ENCODE peak calls at places on chromosomes 2 and 18, in seven cellular contexts. B is BJ, W is vagina, T is chondrocyte, M is osteocyte, A is HFF-Myc, D is WERI-Rb-1. C is an unnamed sample.

GRCh38 chr18:13392029-13392750 is 173.6 kb downstream of the LDLRAD4 start:
- DNase-seq in B (no peak), W (no peak), T (peak), M (peak), A (no peak), D (no peak), C (no peak)

GRCh38 chr2:120830096-120830830 is 94.6 kb downstream of the GLI2 start:
- DNase-seq in B (no peak), W (no peak), T (peak), M (no peak), A (no peak), D (no peak), C (no peak)

GRCh38 chr2:17539596-17539992 is 902 bp upstream of the VSNL1 start:
- DNase-seq in B (no peak), W (no peak), T (no peak), M (no peak), A (no peak), D (peak), C (no peak)

GRCh38 chr18:26470011-26470637 is 78.2 kb downstream of the KCTD1 start:
- DNase-seq in B (peak), W (no peak), T (no peak), M (no peak), A (peak), D (no peak), C (peak)

GRCh38 chr18:79939096-79939495 is 12.4 kb downstream of the SLC66A2 start:
- DNase-seq in B (no peak), W (no peak), T (no peak), M (no peak), A (no peak), D (no peak), C (no peak)

GRCh38 chr18:74498712-74499629 is 2.8 kb downstream of the CNDP2 start:
- DNase-seq in B (no peak), W (no peak), T (no peak), M (no peak), A (no peak), D (no peak), C (no peak)

GRCh38 chr18:48842259-48843061 is 108.3 kb downstream of the SMAD7 start:
- DNase-seq in B (no peak), W (no peak), T (peak), M (no peak), A (no peak), D (no peak), C (no peak)

GRCh38 chr2:148876190-148876588 is 1.2 kb downstream of the KIF5C start:
- DNase-seq in B (no peak), W (no peak), T (no peak), M (no peak), A (no peak), D (peak), C (no peak)

GRCh38 chr2:135916232-135916631 is 40.0 kb upstream of the MCM6 start:
- DNase-seq in B (no peak), W (no peak), T (no peak), M (no peak), A (no peak), D (no peak), C (peak)

GRCh38 chr2:226683196-226683595 is 116.4 kb downstream of the IRS1 start:
- DNase-seq in B (no peak), W (no peak), T (no peak), M (no peak), A (no peak), D (no peak), C (no peak)

GRCh38 chr18:35479911-35480586 is 17.7 kb downstream of the INO80C start:
- DNase-seq in B (no peak), W (no peak), T (no peak), M (no peak), A (no peak), D (no peak), C (no peak)

GRCh38 chr2:128370468-128371247 is 52.0 kb upstream of the HS6ST1 start:
- DNase-seq in B (no peak), W (no peak), T (peak), M (no peak), A (no peak), D (no peak), C (no peak)

DNA sequence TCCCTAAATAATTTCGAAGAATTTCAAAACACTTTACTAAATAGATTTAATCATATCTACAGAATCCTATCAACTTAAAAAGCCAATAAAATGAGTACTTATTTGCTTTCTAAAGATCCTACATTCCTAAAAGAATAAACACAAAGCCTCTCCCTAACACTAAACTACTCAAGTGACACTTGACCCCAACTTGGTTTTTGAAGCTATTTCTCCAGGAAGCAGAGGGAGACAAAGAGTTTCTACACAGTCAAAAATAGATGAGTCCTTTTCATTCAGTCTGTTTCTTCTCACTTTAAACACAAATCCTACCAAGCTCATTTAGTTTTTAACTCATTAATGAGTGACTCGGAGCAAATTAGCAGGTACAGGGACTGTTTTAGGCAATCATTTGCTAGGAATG is 2.1 kb downstream of the ATL2 start:
- DNase-seq in B (no peak), W (no peak), T (no peak), M (no peak), A (no peak), D (no peak), C (no peak)
- TF ChIP-seq CTCF in B (no peak), W (no peak), T (peak), M (peak), A (no peak), D (no peak), C (no peak)

GRCh38 chr2:241391892-241392665 is 36.0 kb downstream of the FARP2 start:
- DNase-seq in B (no peak), W (no peak), T (no peak), M (no peak), A (peak), D (peak), C (peak)
- TF ChIP-seq CTCF in B (peak), W (no peak), T (peak), M (peak), A (peak), D (peak), C (peak)

DNA sequence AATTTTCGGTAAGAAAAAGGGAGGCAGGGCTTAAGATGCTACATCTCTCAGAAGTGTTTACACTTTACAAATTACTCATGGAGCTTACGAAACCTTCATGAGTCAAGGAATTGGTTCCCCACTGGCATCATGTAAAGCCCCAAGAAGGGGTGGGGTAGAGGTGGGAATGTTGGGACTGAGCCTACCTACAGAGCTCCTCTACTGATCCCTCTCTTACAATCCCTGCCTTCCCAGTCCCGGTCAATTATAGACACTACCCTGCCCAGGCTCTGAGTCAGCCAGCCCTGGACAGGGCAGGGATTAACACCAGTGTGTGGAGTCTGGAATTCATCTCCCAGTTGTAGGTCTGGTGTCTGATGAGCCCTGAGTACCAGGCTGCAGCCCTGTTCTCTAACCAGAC is 248.9 kb downstream of the PAX3 start:
- DNase-seq in B (no peak), W (no peak), T (no peak), M (no peak), A (no peak), D (no peak), C (no peak)
- TF ChIP-seq CTCF in B (no peak), W (no peak), T (no peak), M (no peak), A (no peak), D (no peak), C (no peak)

DNA sequence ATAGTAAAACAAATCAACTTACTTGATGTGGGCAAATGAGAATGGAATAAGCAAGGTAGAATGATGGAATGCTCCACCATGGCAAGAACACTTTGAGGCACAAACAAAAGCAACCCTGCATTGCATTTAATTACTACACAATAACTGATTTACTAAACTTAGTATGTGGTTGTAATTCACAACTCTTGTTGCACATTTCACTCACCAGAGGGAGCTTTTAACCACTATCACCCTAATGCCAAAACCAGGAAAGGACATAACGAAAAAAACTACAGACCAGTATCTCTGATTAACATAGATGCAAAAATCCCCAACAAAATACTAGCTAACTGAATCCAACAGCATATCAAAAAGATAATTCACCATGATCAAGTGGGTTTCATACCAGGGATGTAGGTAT is 659.8 kb downstream of the CPS1 start:
- DNase-seq in B (no peak), W (no peak), T (no peak), M (no peak), A (no peak), D (no peak), C (no peak)
- TF ChIP-seq CTCF in B (no peak), W (no peak), T (peak), M (peak), A (no peak), D (no peak), C (no peak)

GRCh38 chr18:76937597-76937996 is 115.2 kb downstream of the ZNF236 start:
- DNase-seq in B (no peak), W (no peak), T (no peak), M (no peak), A (no peak), D (no peak), C (no peak)
- TF ChIP-seq CTCF in B (peak), W (no peak), T (peak), M (no peak), A (no peak), D (no peak), C (peak)

GRCh38 chr2:233384017-233384416 is 29.7 kb downstream of the DGKD start:
- DNase-seq in B (no peak), W (no peak), T (no peak), M (no peak), A (no peak), D (peak), C (no peak)
- TF ChIP-seq CTCF in B (no peak), W (no peak), T (peak), M (no peak), A (no peak), D (peak), C (no peak)

GRCh38 chr2:28398101-28398834 is 5.6 kb downstream of the FOSL2 start:
- DNase-seq in B (no peak), W (no peak), T (no peak), M (no peak), A (no peak), D (no peak), C (no peak)

GRCh38 chr2:28394997-28395333 is 2.3 kb downstream of the FOSL2 start:
- DNase-seq in B (no peak), W (no peak), T (no peak), M (no peak), A (no peak), D (no peak), C (no peak)

GRCh38 chr2:28395334-28396061 is 2.8 kb downstream of the FOSL2 start:
- DNase-seq in B (no peak), W (no peak), T (no peak), M (no peak), A (no peak), D (no peak), C (peak)

GRCh38 chr2:28399289-28399688 is 6.6 kb downstream of the FOSL2 start:
- DNase-seq in B (no peak), W (no peak), T (no peak), M (no peak), A (no peak), D (no peak), C (no peak)

GRCh38 chr2:28397043-28397381 is 4.4 kb downstream of the FOSL2 start:
- DNase-seq in B (no peak), W (no peak), T (no peak), M (no peak), A (no peak), D (no peak), C (no peak)
- TF ChIP-seq CTCF in B (no peak), W (no peak), T (peak), M (no peak), A (no peak), D (no peak), C (no peak)